ENCODE peak calls at places on chromosomes 3 and 15, in nine cellular contexts. One of them, this sample, is unnamed. For H3K4me1, the result is how much of the 10 kb centered on the place peaks cover.

GRCh38 chr3:14630404-14631100 is 21.0 kb upstream of the CCDC174 start:
- DNase-seq in breast epithelium: no peak
- DNase-seq in psoas muscle: no peak
- DNase-seq in tibial nerve: no peak
- DNase-seq in lung: no peak
- DNase-seq in hepatocyte: no peak
- DNase-seq in cardiac muscle cell: no peak
- DNase-seq in astrocyte: no peak
- DNase-seq in PC-3: no peak
- DNase-seq in this sample: no peak

GRCh38 chr3:112175646-112176045 is 42.6 kb upstream of the GCSAM start:
- DNase-seq in PC-3: no peak
- DNase-seq in astrocyte: no peak
- DNase-seq in tibial nerve: no peak
- DNase-seq in psoas muscle: no peak
- DNase-seq in breast epithelium: no peak
- DNase-seq in hepatocyte: no peak
- DNase-seq in lung: no peak
- DNase-seq in cardiac muscle cell: no peak
- DNase-seq in this sample: no peak

GRCh38 chr15:69766156-69766555 is 313.5 kb downstream of the RPLP1 start:
- DNase-seq in breast epithelium: no peak
- DNase-seq in astrocyte: no peak
- DNase-seq in cardiac muscle cell: no peak
- DNase-seq in psoas muscle: no peak
- DNase-seq in PC-3: peak
- DNase-seq in lung: no peak
- DNase-seq in hepatocyte: no peak
- DNase-seq in tibial nerve: no peak
- DNase-seq in this sample: no peak

GRCh38 chr3:180265551-180265950 is 228.8 kb upstream of the PEX5L start:
- DNase-seq in cardiac muscle cell: no peak
- DNase-seq in lung: no peak
- DNase-seq in breast epithelium: no peak
- DNase-seq in tibial nerve: no peak
- DNase-seq in psoas muscle: no peak
- DNase-seq in astrocyte: peak
- DNase-seq in hepatocyte: no peak
- DNase-seq in PC-3: no peak
- DNase-seq in this sample: no peak

GRCh38 chr3:160695906-160696305 is 18.9 kb downstream of the ARL14 start:
- DNase-seq in astrocyte: peak
- DNase-seq in breast epithelium: no peak
- DNase-seq in tibial nerve: no peak
- DNase-seq in hepatocyte: no peak
- DNase-seq in lung: no peak
- DNase-seq in cardiac muscle cell: peak
- DNase-seq in psoas muscle: no peak
- DNase-seq in PC-3: no peak
- DNase-seq in this sample: no peak

GRCh38 chr3:124351430-124352142 is 359.7 kb upstream of the ROPN1 start:
- DNase-seq in breast epithelium: no peak
- DNase-seq in tibial nerve: no peak
- DNase-seq in PC-3: peak
- DNase-seq in lung: peak
- DNase-seq in psoas muscle: no peak
- DNase-seq in astrocyte: peak
- DNase-seq in cardiac muscle cell: peak
- DNase-seq in hepatocyte: peak
- DNase-seq in this sample: no peak

GRCh38 chr15:39529457-39529856 is 51.4 kb upstream of the THBS1 start:
- DNase-seq in astrocyte: no peak
- DNase-seq in psoas muscle: no peak
- DNase-seq in PC-3: no peak
- DNase-seq in cardiac muscle cell: no peak
- DNase-seq in breast epithelium: no peak
- DNase-seq in hepatocyte: no peak
- DNase-seq in lung: no peak
- DNase-seq in tibial nerve: no peak
- DNase-seq in this sample: no peak

GRCh38 chr3:4643904-4644547 is 150.9 kb downstream of the ITPR1 start:
- DNase-seq in psoas muscle: no peak
- DNase-seq in hepatocyte: no peak
- DNase-seq in PC-3: no peak
- DNase-seq in astrocyte: no peak
- DNase-seq in lung: no peak
- DNase-seq in tibial nerve: no peak
- DNase-seq in breast epithelium: no peak
- DNase-seq in cardiac muscle cell: no peak
- DNase-seq in this sample: no peak

GRCh38 chr3:30643763-30644462 is 37.5 kb downstream of the TGFBR2 start:
- DNase-seq in tibial nerve: no peak
- DNase-seq in breast epithelium: no peak
- DNase-seq in lung: no peak
- DNase-seq in psoas muscle: no peak
- DNase-seq in cardiac muscle cell: no peak
- DNase-seq in PC-3: no peak
- DNase-seq in astrocyte: no peak
- DNase-seq in hepatocyte: no peak
- DNase-seq in this sample: no peak

DNA sequence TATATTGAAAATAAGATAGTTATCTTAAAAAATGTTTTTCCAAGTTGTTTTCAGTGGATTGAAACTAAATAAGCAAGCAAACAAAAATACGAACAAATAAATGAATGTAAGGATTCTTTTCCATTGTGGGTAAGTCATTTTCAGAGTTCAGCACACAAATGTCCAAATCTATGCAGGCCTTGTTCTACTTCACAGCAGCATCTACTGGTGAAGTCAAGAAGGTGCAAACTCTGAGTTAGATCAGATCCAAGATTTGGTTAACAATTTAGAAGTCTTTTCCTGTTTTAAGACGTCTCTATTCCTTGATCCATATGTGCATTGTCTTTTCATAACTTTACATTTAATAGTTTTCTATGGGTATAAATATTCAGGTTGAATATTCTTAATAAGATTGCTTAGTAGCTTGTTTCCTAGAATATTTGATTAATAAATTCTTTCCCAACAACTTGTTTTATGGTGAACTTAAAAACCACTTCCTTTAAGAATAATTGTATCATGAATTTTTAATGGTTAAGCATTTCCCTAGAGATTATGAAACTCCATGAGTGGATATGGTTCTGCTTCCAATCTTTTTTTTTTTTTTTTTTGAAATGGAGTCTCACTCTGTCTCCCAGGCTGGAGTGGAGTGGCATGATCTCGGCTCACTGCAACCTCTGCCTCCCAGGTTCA is 10.5 kb downstream of the PTX3 start:
- DNase-seq in cardiac muscle cell: peak
- DNase-seq in astrocyte: peak
- DNase-seq in psoas muscle: no peak
- DNase-seq in tibial nerve: no peak
- DNase-seq in hepatocyte: peak
- DNase-seq in PC-3: peak
- DNase-seq in breast epithelium: no peak
- DNase-seq in lung: no peak
- DNase-seq in this sample: no peak
- TF ChIP-seq CTCF in cardiac muscle cell: peak
- TF ChIP-seq CTCF in astrocyte: peak
- TF ChIP-seq CTCF in psoas muscle: peak
- TF ChIP-seq CTCF in tibial nerve: peak
- TF ChIP-seq CTCF in hepatocyte: peak
- TF ChIP-seq CTCF in PC-3: peak
- TF ChIP-seq CTCF in breast epithelium: peak
- TF ChIP-seq CTCF in lung: no peak
- TF ChIP-seq CTCF in this sample: peak

GRCh38 chr3:172520332-172520831 is 2.8 kb downstream of the TNFSF10 start:
- DNase-seq in breast epithelium: no peak
- DNase-seq in lung: no peak
- DNase-seq in tibial nerve: no peak
- DNase-seq in hepatocyte: no peak
- DNase-seq in PC-3: no peak
- DNase-seq in psoas muscle: no peak
- DNase-seq in cardiac muscle cell: peak
- DNase-seq in astrocyte: peak
- DNase-seq in this sample: no peak

GRCh38 chr3:172517859-172518466 is 5.3 kb downstream of the TNFSF10 start:
- DNase-seq in psoas muscle: no peak
- DNase-seq in lung: no peak
- DNase-seq in PC-3: no peak
- DNase-seq in tibial nerve: no peak
- DNase-seq in hepatocyte: no peak
- DNase-seq in astrocyte: no peak
- DNase-seq in breast epithelium: no peak
- DNase-seq in cardiac muscle cell: no peak
- DNase-seq in this sample: no peak

GRCh38 chr3:172516318-172517214 is 6.7 kb downstream of the TNFSF10 start:
- DNase-seq in lung: peak
- DNase-seq in psoas muscle: no peak
- DNase-seq in breast epithelium: peak
- DNase-seq in hepatocyte: peak
- DNase-seq in tibial nerve: peak
- DNase-seq in astrocyte: peak
- DNase-seq in cardiac muscle cell: peak
- DNase-seq in PC-3: peak
- DNase-seq in this sample: no peak

GRCh38 chr3:172519740-172520139 is 3.5 kb downstream of the TNFSF10 start:
- DNase-seq in astrocyte: no peak
- DNase-seq in psoas muscle: no peak
- DNase-seq in breast epithelium: no peak
- DNase-seq in PC-3: no peak
- DNase-seq in cardiac muscle cell: no peak
- DNase-seq in tibial nerve: no peak
- DNase-seq in hepatocyte: no peak
- DNase-seq in lung: no peak
- DNase-seq in this sample: no peak

GRCh38 chr3:172519241-172519640 is 4.0 kb downstream of the TNFSF10 start:
- DNase-seq in lung: no peak
- DNase-seq in astrocyte: no peak
- DNase-seq in psoas muscle: no peak
- DNase-seq in breast epithelium: no peak
- DNase-seq in PC-3: no peak
- DNase-seq in tibial nerve: no peak
- DNase-seq in cardiac muscle cell: no peak
- DNase-seq in hepatocyte: no peak
- DNase-seq in this sample: no peak
- H3K4me1 ChIP-seq in lung: under half
- H3K4me1 ChIP-seq in astrocyte: under half
- H3K4me1 ChIP-seq in psoas muscle: under half
- H3K4me1 ChIP-seq in breast epithelium: under half
- H3K4me1 ChIP-seq in PC-3: under half
- H3K4me1 ChIP-seq in tibial nerve: under half
- H3K4me1 ChIP-seq in cardiac muscle cell: under half
- H3K4me1 ChIP-seq in hepatocyte: under half
- H3K4me1 ChIP-seq in this sample: under half

GRCh38 chr3:129059311-129059975 is 1.1 kb upstream of the GP9 start:
- DNase-seq in breast epithelium: no peak
- DNase-seq in cardiac muscle cell: no peak
- DNase-seq in psoas muscle: peak
- DNase-seq in lung: no peak
- DNase-seq in tibial nerve: no peak
- DNase-seq in hepatocyte: no peak
- DNase-seq in astrocyte: no peak
- DNase-seq in PC-3: no peak
- DNase-seq in this sample: no peak

GRCh38 chr3:129058441-129059194 is 2.0 kb upstream of the GP9 start:
- DNase-seq in psoas muscle: peak
- DNase-seq in cardiac muscle cell: no peak
- DNase-seq in tibial nerve: no peak
- DNase-seq in lung: no peak
- DNase-seq in hepatocyte: no peak
- DNase-seq in PC-3: peak
- DNase-seq in astrocyte: no peak
- DNase-seq in breast epithelium: no peak
- DNase-seq in this sample: no peak

GRCh38 chr3:129061077-129061887 is 703 bp downstream of the GP9 start:
- DNase-seq in cardiac muscle cell: no peak
- DNase-seq in astrocyte: no peak
- DNase-seq in breast epithelium: no peak
- DNase-seq in hepatocyte: no peak
- DNase-seq in tibial nerve: no peak
- DNase-seq in lung: no peak
- DNase-seq in psoas muscle: peak
- DNase-seq in PC-3: no peak
- DNase-seq in this sample: no peak

GRCh38 chr3:129061888-129062834 is 1.6 kb downstream of the GP9 start:
- DNase-seq in cardiac muscle cell: no peak
- DNase-seq in hepatocyte: no peak
- DNase-seq in lung: no peak
- DNase-seq in astrocyte: no peak
- DNase-seq in tibial nerve: no peak
- DNase-seq in psoas muscle: no peak
- DNase-seq in breast epithelium: no peak
- DNase-seq in PC-3: no peak
- DNase-seq in this sample: no peak

DNA sequence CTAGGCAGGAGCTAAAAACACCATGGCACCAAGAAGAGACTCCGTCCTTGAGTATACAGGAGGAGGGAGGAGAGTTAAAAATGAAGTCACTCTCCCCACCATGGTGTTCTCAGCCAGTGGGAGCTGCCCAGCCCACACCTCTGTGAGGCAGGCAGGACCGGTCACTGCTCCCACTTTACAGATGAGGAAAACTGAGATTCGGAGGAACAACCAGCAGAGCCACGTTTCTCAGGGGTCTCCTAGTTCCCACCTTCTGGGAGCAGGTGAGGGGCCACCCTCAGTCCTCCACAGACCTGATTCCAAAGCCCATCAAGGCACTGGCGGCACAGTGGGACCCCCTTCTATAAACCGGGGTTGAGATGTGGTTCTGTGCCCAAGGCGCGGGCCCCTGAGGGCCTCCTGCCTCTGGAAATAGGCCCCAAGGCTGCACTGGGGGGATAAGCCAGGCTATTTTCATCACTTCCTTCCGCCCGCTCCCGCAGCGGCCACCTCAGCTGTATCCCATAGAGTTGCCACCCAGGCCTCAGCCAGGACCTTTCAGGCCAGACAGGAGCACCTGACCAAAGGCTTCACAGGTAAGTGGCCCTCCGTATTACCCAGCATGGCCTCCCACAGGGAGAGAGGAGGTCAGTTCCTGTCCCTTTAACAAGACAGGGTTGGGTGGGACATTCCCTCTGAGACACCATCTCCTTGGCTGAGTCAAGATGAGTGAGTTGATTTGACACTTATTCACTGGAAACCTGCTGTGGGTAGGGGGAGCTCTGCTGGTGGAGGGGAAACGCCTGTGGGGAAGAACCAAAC is at the start of gene GP9:
- DNase-seq in PC-3: no peak
- DNase-seq in astrocyte: no peak
- DNase-seq in lung: no peak
- DNase-seq in tibial nerve: no peak
- DNase-seq in breast epithelium: no peak
- DNase-seq in psoas muscle: peak
- DNase-seq in cardiac muscle cell: no peak
- DNase-seq in hepatocyte: no peak
- DNase-seq in this sample: no peak
- H3K27ac ChIP-seq in PC-3: no peak
- H3K27ac ChIP-seq in astrocyte: no peak
- H3K27ac ChIP-seq in lung: no peak
- H3K27ac ChIP-seq in tibial nerve: no peak
- H3K27ac ChIP-seq in breast epithelium: no peak
- H3K27ac ChIP-seq in psoas muscle: no peak
- H3K27ac ChIP-seq in cardiac muscle cell: no peak
- H3K27ac ChIP-seq in hepatocyte: no peak
- H3K27ac ChIP-seq in this sample: no peak

GRCh38 chr3:34387831-34388564 is 589.6 kb downstream of the PDCD6IP start:
- DNase-seq in tibial nerve: no peak
- DNase-seq in breast epithelium: no peak
- DNase-seq in PC-3: peak
- DNase-seq in cardiac muscle cell: no peak
- DNase-seq in psoas muscle: no peak
- DNase-seq in astrocyte: no peak
- DNase-seq in hepatocyte: no peak
- DNase-seq in lung: no peak
- DNase-seq in this sample: no peak
- TF ChIP-seq CTCF in tibial nerve: no peak
- TF ChIP-seq CTCF in breast epithelium: no peak
- TF ChIP-seq CTCF in PC-3: no peak
- TF ChIP-seq CTCF in cardiac muscle cell: no peak
- TF ChIP-seq CTCF in psoas muscle: no peak
- TF ChIP-seq CTCF in astrocyte: no peak
- TF ChIP-seq CTCF in hepatocyte: no peak
- TF ChIP-seq CTCF in lung: no peak
- TF ChIP-seq CTCF in this sample: no peak